ENCODE peak calls at places on chromosome 11, in four cellular contexts. B is stimulated activated CD4-positive, alpha-beta T cell treated with anti-CD3 and anti-CD28 coated beads, Interleukin-1b, Interleukin-23, amount 100 ng/mL, for 1 hour; Y is fibroblast of gingiva; S is HTR-8/SVneo. D is an unnamed sample.

GRCh38 chr11:73158356-73159051 is 16.4 kb upstream of the FCHSD2 start:
- DNase-seq in S (peak; percentile 48), B (no peak), Y (peak; percentile 62), D (peak; percentile 73)

GRCh38 chr11:80320765-80321164 is 879.9 kb upstream of the TENM4 start:
- DNase-seq in B (no peak), S (no peak), Y (no peak), D (no peak)

GRCh38 chr11:3020011-3020410 is 27.9 kb upstream of the NAP1L4 start:
- DNase-seq in Y (no peak), B (no peak), S (no peak), D (no peak)

GRCh38 chr11:11587122-11587521 is 34.7 kb downstream of the GALNT18 start:
- DNase-seq in S (no peak), Y (peak; percentile 26), B (no peak), D (no peak)

GRCh38 chr11:85167038-85167437 is 460.1 kb downstream of the DLG2 start:
- DNase-seq in Y (no peak), B (no peak), S (no peak), D (no peak)

GRCh38 chr11:123377355-123377754 is 52.7 kb upstream of the GRAMD1B start:
- DNase-seq in Y (no peak), S (no peak), B (no peak), D (no peak)

GRCh38 chr11:76772100-76772782 is 10.9 kb upstream of the TSKU start:
- DNase-seq in B (no peak), S (no peak), Y (peak; percentile 48), D (no peak)

GRCh38 chr11:20159680-20160381 is 444 bp downstream of the DBX1 start:
- DNase-seq in S (no peak), B (no peak), Y (no peak), D (no peak)

GRCh38 chr11:68659158-68659921 is 25.0 kb upstream of the GAL start:
- DNase-seq in B (no peak), S (peak; percentile 88), Y (peak; percentile 98), D (peak; percentile 94)

GRCh38 chr11:125968363-125968762 is 22.5 kb downstream of the VSIG10L2 start:
- DNase-seq in Y (no peak), B (no peak), S (no peak), D (no peak)

GRCh38 chr11:85526564-85526963 is 100.6 kb downstream of the DLG2 start:
- DNase-seq in Y (no peak), S (no peak), B (no peak), D (no peak)

GRCh38 chr11:66068154-66068821 is 1.8 kb upstream of the PACS1 start:
- DNase-seq in S (peak; percentile 94), Y (peak; percentile 51), B (peak; percentile 65), D (peak; percentile 89)

GRCh38 chr11:66363805-66364535 is 7.6 kb downstream of the SLC29A2 start:
- DNase-seq in B (peak; percentile 74), Y (no peak), S (peak; percentile 64), D (peak; percentile 35)

GRCh38 chr11:56714206-56714605 is 15.3 kb downstream of the OR9G1 start:
- DNase-seq in B (no peak), S (no peak), Y (no peak), D (no peak)